ENCODE peak calls at places on chromosomes 13 and 19, in eight cellular contexts. U, Q, S, W, O, I, G and E are unnamed samples.

GRCh38 chr19:43674630-43674982 is 4.6 kb upstream of the PLAUR start:
- DNase-seq in W (no peak), Q (no peak), S (no peak), I (no peak), O (no peak), U (no peak), G (peak; percentile 49), E (no peak)

GRCh38 chr13:27120011-27120410 is 51.6 kb downstream of the USP12 start:
- DNase-seq in Q (no peak), W (no peak), G (peak; percentile 40), I (no peak), S (no peak), O (no peak), U (no peak), E (no peak)

GRCh38 chr19:1397838-1398237 is 3.5 kb downstream of the GAMT start:
- DNase-seq in Q (no peak), U (no peak), O (no peak), S (no peak), W (no peak), I (no peak), G (no peak), E (no peak)

GRCh38 chr19:31146546-31147183 is 202.6 kb downstream of the TSHZ3 start:
- DNase-seq in U (no peak), S (no peak), O (no peak), G (no peak), I (no peak), Q (no peak), W (no peak), E (no peak)

GRCh38 chr13:105127732-105128131 is 1407.7 kb downstream of the EFNB2 start:
- DNase-seq in W (no peak), U (no peak), G (no peak), I (no peak), O (no peak), Q (no peak), S (no peak), E (no peak)

GRCh38 chr13:80100636-80101035 is 240.3 kb downstream of the SPRY2 start:
- DNase-seq in O (no peak), U (no peak), W (no peak), G (peak; percentile 53), S (no peak), I (no peak), Q (no peak), E (no peak)

GRCh38 chr19:17125728-17126677 is 50.4 kb downstream of the MYO9B start:
- DNase-seq in U (no peak), S (peak; percentile 75), Q (no peak), G (peak; percentile 25), W (peak; percentile 44), I (peak; percentile 74), O (peak; percentile 68), E (peak; percentile 75)

GRCh38 chr13:23752111-23753001 is 136.8 kb downstream of the MIPEP start:
- DNase-seq in W (no peak), S (no peak), G (peak; percentile 56), O (no peak), Q (no peak), U (no peak), I (no peak), E (no peak)

GRCh38 chr19:38596057-38596981 is 21.4 kb downstream of the MAP4K1 start:
- DNase-seq in S (peak; percentile 71), I (no peak), W (no peak), G (no peak), Q (peak; percentile 64), O (peak; percentile 52), U (peak; percentile 97), E (no peak)

GRCh38 chr19:35975608-35976214 is 19.3 kb upstream of the SDHAF1 start:
- DNase-seq in S (no peak), G (peak; percentile 26), U (peak; percentile 78), I (no peak), W (no peak), Q (no peak), O (no peak), E (no peak)

GRCh38 chr13:75771818-75772217 is 135.7 kb downstream of the LMO7 start:
- DNase-seq in G (peak; percentile 91), I (no peak), S (no peak), U (no peak), W (no peak), Q (no peak), O (no peak), E (no peak)

GRCh38 chr19:42540071-42540553 is 11.8 kb upstream of the CEACAM1 start:
- DNase-seq in W (no peak), Q (no peak), U (no peak), G (no peak), I (no peak), S (no peak), O (no peak), E (no peak)

GRCh38 chr13:46334008-46334407 is 53.0 kb downstream of the RUBCNL start:
- DNase-seq in S (no peak), G (no peak), O (no peak), U (no peak), Q (no peak), W (no peak), I (no peak), E (no peak)

GRCh38 chr19:35498984-35499383 is 8.7 kb upstream of the KRTDAP start:
- DNase-seq in G (no peak), U (no peak), W (no peak), I (no peak), O (no peak), S (no peak), Q (no peak), E (no peak)

GRCh38 chr19:14366529-14366928 is 14.7 kb upstream of the ADGRE5 start:
- DNase-seq in U (peak; percentile 77), I (peak; percentile 56), S (peak; percentile 96), Q (peak; percentile 93), O (peak; percentile 95), W (no peak), G (peak; percentile 68), E (peak; percentile 65)

GRCh38 chr19:1860821-1861598 is 2.4 kb downstream of the KLF16 start:
- DNase-seq in Q (no peak), O (no peak), G (no peak), U (no peak), I (no peak), W (no peak), S (no peak), E (peak; percentile 63)

GRCh38 chr13:44578064-44578394 is 1.9 kb upstream of the TSC22D1 start:
- DNase-seq in S (peak; percentile 26), U (no peak), O (no peak), W (no peak), G (no peak), Q (no peak), I (no peak), E (no peak)

GRCh38 chr13:42832341-42833153 is 51.2 kb downstream of the FAM216B start:
- DNase-seq in S (no peak), O (peak; percentile 31), U (no peak), W (peak; percentile 19), I (no peak), G (peak; percentile 94), Q (no peak), E (peak; percentile 65)

GRCh38 chr13:80363890-80364503 is 23.1 kb upstream of the SPRY2 start:
- DNase-seq in Q (no peak), W (no peak), G (peak; percentile 49), S (no peak), O (no peak), I (no peak), U (no peak), E (no peak)

GRCh38 chr19:56476671-56477428 is at the start of gene ZNF667:
- DNase-seq in Q (no peak), S (no peak), U (no peak), G (peak; percentile 59), I (no peak), W (no peak), O (no peak), E (no peak)

GRCh38 chr19:48479686-48480085 is 10.5 kb downstream of the CYTH2 start:
- DNase-seq in O (no peak), S (no peak), G (no peak), U (no peak), I (no peak), W (no peak), Q (peak; percentile 51), E (no peak)

GRCh38 chr19:885536-886224 is 7.3 kb downstream of the MED16 start:
- DNase-seq in Q (no peak), G (no peak), S (no peak), O (no peak), U (no peak), I (no peak), W (no peak), E (no peak)

GRCh38 chr19:31448221-31448657 is 99.0 kb upstream of the TSHZ3 start:
- DNase-seq in Q (peak; percentile 53), S (peak; percentile 26), O (peak; percentile 29), I (peak; percentile 65), G (peak; percentile 89), U (no peak), W (peak; percentile 77), E (no peak)

DNA sequence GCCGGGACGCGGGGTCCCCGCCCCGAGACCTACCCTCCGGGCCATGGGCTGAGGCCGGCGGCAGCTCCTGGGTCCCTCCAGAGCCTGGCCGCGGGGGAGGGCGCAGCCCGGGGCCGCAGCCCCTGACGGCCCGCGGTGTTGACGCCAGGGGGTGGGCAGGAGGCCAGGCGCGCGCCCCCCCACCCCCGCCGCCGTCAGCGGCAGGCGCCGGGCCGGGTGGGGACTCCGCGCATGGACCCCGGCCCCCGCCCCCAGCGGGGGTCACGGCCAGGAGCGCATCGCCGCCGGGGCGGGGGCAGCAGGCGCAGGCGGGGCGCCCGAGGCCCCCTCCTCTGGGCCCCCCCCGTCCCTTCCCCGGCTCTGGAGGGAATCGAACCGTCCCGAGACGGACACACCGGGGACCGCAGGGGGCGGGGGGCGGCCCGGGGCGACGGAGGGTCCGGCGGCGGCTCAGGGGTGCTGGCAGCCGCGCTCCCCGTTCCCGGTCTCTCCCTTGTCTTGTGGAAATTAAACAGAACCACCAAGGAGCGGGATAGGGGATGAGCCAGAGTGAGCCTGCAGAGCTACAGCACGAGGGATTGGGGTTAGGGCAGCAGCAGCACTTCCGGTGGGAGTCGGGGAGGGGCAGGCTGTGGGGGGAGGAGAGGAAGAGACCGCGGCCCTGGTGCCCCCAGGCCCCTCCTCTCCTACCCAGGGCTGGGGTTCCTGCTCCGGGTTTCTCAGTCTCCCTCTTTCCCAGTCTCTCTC is at the start of gene MEIS3:
- DNase-seq in G (no peak), U (peak; percentile 60), Q (no peak), W (peak; percentile 56), S (no peak), O (no peak), I (no peak), E (no peak)
- H3K27me3 ChIP-seq in G (peaks cover 44% of the 10 kb centered on the region), U (peaks cover 70% of the 10 kb centered on the region), Q (no peaks in the 10 kb centered on the region), W (no peaks in the 10 kb centered on the region), S (peaks cover 4% of the 10 kb centered on the region), O (peaks cover 87% of the 10 kb centered on the region), I (peaks cover 62% of the 10 kb centered on the region), E (no peaks in the 10 kb centered on the region)

GRCh38 chr13:52159159-52159982 is at the start of gene NEK3:
- DNase-seq in S (peak; percentile 75), Q (peak; percentile 83), U (peak; percentile 65), W (peak; percentile 68), I (peak; percentile 81), G (peak; percentile 56), O (peak; percentile 78), E (peak; percentile 83)
- TF ChIP-seq POLR2A in S (peak; percentile 30), Q (peak; percentile 30), U (peak; percentile 54), W (no peak), I (no peak), G (no peak), O (peak; percentile 45), E (peak; percentile 33)

GRCh38 chr13:112575680-112576079 is 12.3 kb downstream of the TUBGCP3 start:
- DNase-seq in O (no peak), W (no peak), Q (no peak), S (no peak), U (no peak), I (no peak), G (no peak), E (no peak)
- TF ChIP-seq CTCF in O (no peak), W (no peak), Q (no peak), S (no peak), U (peak; percentile 28), I (no peak), G (no peak), E (no peak)

GRCh38 chr19:46617566-46618079 is 7.3 kb downstream of the PTGIR start:
- DNase-seq in G (no peak), I (no peak), W (no peak), S (no peak), O (no peak), Q (peak; percentile 31), U (no peak), E (no peak)
- H3K27me3 ChIP-seq in G (no peaks in the 10 kb centered on the region), I (no peaks in the 10 kb centered on the region), W (no peaks in the 10 kb centered on the region), S (no peaks in the 10 kb centered on the region), O (no peaks in the 10 kb centered on the region), Q (no peaks in the 10 kb centered on the region), U (no peaks in the 10 kb centered on the region), E (no peaks in the 10 kb centered on the region)